ENCODE peak calls at places on chromosome 15, in ten cellular contexts. One of them, this sample, is unnamed.

GRCh38 chr15:71079208-71080044 is 35.8 kb upstream of the THSD4 start:
- DNase-seq in stimulated activated CD4-positive, alpha-beta T cell treated with anti-CD3 and anti-CD28 coated beads, Interleukin-1b, Interleukin-23, amount 100 ng/mL, for 4 hours: no peak
- DNase-seq in Right ventricle myocardium inferior: no peak
- DNase-seq in IMR-90: peak
- DNase-seq in stimulated activated CD8-positive, alpha-beta memory T cell treated with anti-CD3 and anti-CD28 coated beads, Interleukin-15, amount 100 ng/mL, for 4 hours: no peak
- DNase-seq in endothelial cell: no peak
- DNase-seq in fibroblast of pulmonary artery: peak
- DNase-seq in cardiac fibroblast: peak
- DNase-seq in lung: no peak
- DNase-seq in HFFc6: peak
- DNase-seq in this sample: no peak

GRCh38 chr15:68797157-68797556 is 23.5 kb downstream of the ANP32A start:
- DNase-seq in stimulated activated CD4-positive, alpha-beta T cell treated with anti-CD3 and anti-CD28 coated beads, Interleukin-1b, Interleukin-23, amount 100 ng/mL, for 4 hours: no peak
- DNase-seq in Right ventricle myocardium inferior: no peak
- DNase-seq in IMR-90: peak
- DNase-seq in stimulated activated CD8-positive, alpha-beta memory T cell treated with anti-CD3 and anti-CD28 coated beads, Interleukin-15, amount 100 ng/mL, for 4 hours: no peak
- DNase-seq in endothelial cell: no peak
- DNase-seq in fibroblast of pulmonary artery: no peak
- DNase-seq in cardiac fibroblast: no peak
- DNase-seq in lung: no peak
- DNase-seq in HFFc6: no peak
- DNase-seq in this sample: no peak

GRCh38 chr15:25804451-25804850 is 58.7 kb downstream of the ATP10A start:
- DNase-seq in stimulated activated CD4-positive, alpha-beta T cell treated with anti-CD3 and anti-CD28 coated beads, Interleukin-1b, Interleukin-23, amount 100 ng/mL, for 4 hours: no peak
- DNase-seq in Right ventricle myocardium inferior: no peak
- DNase-seq in IMR-90: no peak
- DNase-seq in stimulated activated CD8-positive, alpha-beta memory T cell treated with anti-CD3 and anti-CD28 coated beads, Interleukin-15, amount 100 ng/mL, for 4 hours: no peak
- DNase-seq in endothelial cell: no peak
- DNase-seq in fibroblast of pulmonary artery: no peak
- DNase-seq in cardiac fibroblast: no peak
- DNase-seq in lung: no peak
- DNase-seq in HFFc6: no peak
- DNase-seq in this sample: no peak

GRCh38 chr15:85533949-85534543 is 153.6 kb downstream of the AKAP13 start:
- DNase-seq in stimulated activated CD4-positive, alpha-beta T cell treated with anti-CD3 and anti-CD28 coated beads, Interleukin-1b, Interleukin-23, amount 100 ng/mL, for 4 hours: no peak
- DNase-seq in Right ventricle myocardium inferior: no peak
- DNase-seq in IMR-90: no peak
- DNase-seq in stimulated activated CD8-positive, alpha-beta memory T cell treated with anti-CD3 and anti-CD28 coated beads, Interleukin-15, amount 100 ng/mL, for 4 hours: no peak
- DNase-seq in endothelial cell: no peak
- DNase-seq in fibroblast of pulmonary artery: no peak
- DNase-seq in cardiac fibroblast: no peak
- DNase-seq in lung: no peak
- DNase-seq in HFFc6: no peak
- DNase-seq in this sample: no peak

GRCh38 chr15:89416339-89417183 is 79.8 kb downstream of the RHCG start:
- DNase-seq in stimulated activated CD4-positive, alpha-beta T cell treated with anti-CD3 and anti-CD28 coated beads, Interleukin-1b, Interleukin-23, amount 100 ng/mL, for 4 hours: peak
- DNase-seq in Right ventricle myocardium inferior: no peak
- DNase-seq in IMR-90: peak
- DNase-seq in stimulated activated CD8-positive, alpha-beta memory T cell treated with anti-CD3 and anti-CD28 coated beads, Interleukin-15, amount 100 ng/mL, for 4 hours: peak
- DNase-seq in endothelial cell: peak
- DNase-seq in fibroblast of pulmonary artery: peak
- DNase-seq in cardiac fibroblast: peak
- DNase-seq in lung: peak
- DNase-seq in HFFc6: peak
- DNase-seq in this sample: no peak

GRCh38 chr15:65732698-65733097 is 59.4 kb downstream of the DENND4A start:
- DNase-seq in stimulated activated CD4-positive, alpha-beta T cell treated with anti-CD3 and anti-CD28 coated beads, Interleukin-1b, Interleukin-23, amount 100 ng/mL, for 4 hours: no peak
- DNase-seq in Right ventricle myocardium inferior: no peak
- DNase-seq in IMR-90: peak
- DNase-seq in stimulated activated CD8-positive, alpha-beta memory T cell treated with anti-CD3 and anti-CD28 coated beads, Interleukin-15, amount 100 ng/mL, for 4 hours: no peak
- DNase-seq in endothelial cell: no peak
- DNase-seq in fibroblast of pulmonary artery: no peak
- DNase-seq in cardiac fibroblast: peak
- DNase-seq in lung: no peak
- DNase-seq in HFFc6: no peak
- DNase-seq in this sample: no peak

GRCh38 chr15:48644827-48645557 is 517 bp downstream of the FBN1 start:
- DNase-seq in stimulated activated CD4-positive, alpha-beta T cell treated with anti-CD3 and anti-CD28 coated beads, Interleukin-1b, Interleukin-23, amount 100 ng/mL, for 4 hours: no peak
- DNase-seq in Right ventricle myocardium inferior: peak
- DNase-seq in IMR-90: peak
- DNase-seq in stimulated activated CD8-positive, alpha-beta memory T cell treated with anti-CD3 and anti-CD28 coated beads, Interleukin-15, amount 100 ng/mL, for 4 hours: no peak
- DNase-seq in endothelial cell: peak
- DNase-seq in fibroblast of pulmonary artery: peak
- DNase-seq in cardiac fibroblast: peak
- DNase-seq in lung: no peak
- DNase-seq in HFFc6: no peak
- DNase-seq in this sample: no peak

GRCh38 chr15:31328425-31328998 is 1.9 kb downstream of the KLF13 start:
- DNase-seq in stimulated activated CD4-positive, alpha-beta T cell treated with anti-CD3 and anti-CD28 coated beads, Interleukin-1b, Interleukin-23, amount 100 ng/mL, for 4 hours: peak
- DNase-seq in Right ventricle myocardium inferior: no peak
- DNase-seq in IMR-90: peak
- DNase-seq in stimulated activated CD8-positive, alpha-beta memory T cell treated with anti-CD3 and anti-CD28 coated beads, Interleukin-15, amount 100 ng/mL, for 4 hours: peak
- DNase-seq in endothelial cell: peak
- DNase-seq in fibroblast of pulmonary artery: peak
- DNase-seq in cardiac fibroblast: peak
- DNase-seq in lung: no peak
- DNase-seq in HFFc6: peak
- DNase-seq in this sample: no peak

GRCh38 chr15:92157666-92158298 is 235.9 kb upstream of the ST8SIA2 start:
- DNase-seq in stimulated activated CD4-positive, alpha-beta T cell treated with anti-CD3 and anti-CD28 coated beads, Interleukin-1b, Interleukin-23, amount 100 ng/mL, for 4 hours: no peak
- DNase-seq in Right ventricle myocardium inferior: no peak
- DNase-seq in IMR-90: no peak
- DNase-seq in stimulated activated CD8-positive, alpha-beta memory T cell treated with anti-CD3 and anti-CD28 coated beads, Interleukin-15, amount 100 ng/mL, for 4 hours: no peak
- DNase-seq in endothelial cell: no peak
- DNase-seq in fibroblast of pulmonary artery: no peak
- DNase-seq in cardiac fibroblast: no peak
- DNase-seq in lung: no peak
- DNase-seq in HFFc6: no peak
- DNase-seq in this sample: no peak

GRCh38 chr15:68552773-68553172 is 26.0 kb upstream of the CORO2B start:
- DNase-seq in stimulated activated CD4-positive, alpha-beta T cell treated with anti-CD3 and anti-CD28 coated beads, Interleukin-1b, Interleukin-23, amount 100 ng/mL, for 4 hours: no peak
- DNase-seq in Right ventricle myocardium inferior: no peak
- DNase-seq in IMR-90: peak
- DNase-seq in stimulated activated CD8-positive, alpha-beta memory T cell treated with anti-CD3 and anti-CD28 coated beads, Interleukin-15, amount 100 ng/mL, for 4 hours: no peak
- DNase-seq in endothelial cell: no peak
- DNase-seq in fibroblast of pulmonary artery: no peak
- DNase-seq in cardiac fibroblast: peak
- DNase-seq in lung: peak
- DNase-seq in HFFc6: peak
- DNase-seq in this sample: no peak

GRCh38 chr15:91904942-91905341 is 51.4 kb downstream of the SLCO3A1 start:
- DNase-seq in stimulated activated CD4-positive, alpha-beta T cell treated with anti-CD3 and anti-CD28 coated beads, Interleukin-1b, Interleukin-23, amount 100 ng/mL, for 4 hours: no peak
- DNase-seq in Right ventricle myocardium inferior: no peak
- DNase-seq in IMR-90: no peak
- DNase-seq in stimulated activated CD8-positive, alpha-beta memory T cell treated with anti-CD3 and anti-CD28 coated beads, Interleukin-15, amount 100 ng/mL, for 4 hours: no peak
- DNase-seq in endothelial cell: no peak
- DNase-seq in fibroblast of pulmonary artery: no peak
- DNase-seq in cardiac fibroblast: no peak
- DNase-seq in lung: no peak
- DNase-seq in HFFc6: no peak
- DNase-seq in this sample: no peak

GRCh38 chr15:39497016-39497758 is 83.7 kb upstream of the THBS1 start:
- DNase-seq in stimulated activated CD4-positive, alpha-beta T cell treated with anti-CD3 and anti-CD28 coated beads, Interleukin-1b, Interleukin-23, amount 100 ng/mL, for 4 hours: no peak
- DNase-seq in Right ventricle myocardium inferior: no peak
- DNase-seq in IMR-90: no peak
- DNase-seq in stimulated activated CD8-positive, alpha-beta memory T cell treated with anti-CD3 and anti-CD28 coated beads, Interleukin-15, amount 100 ng/mL, for 4 hours: no peak
- DNase-seq in endothelial cell: no peak
- DNase-seq in fibroblast of pulmonary artery: no peak
- DNase-seq in cardiac fibroblast: no peak
- DNase-seq in lung: no peak
- DNase-seq in HFFc6: no peak
- DNase-seq in this sample: no peak

GRCh38 chr15:60442031-60442665 is 36.8 kb downstream of the ICE2 start:
- DNase-seq in stimulated activated CD4-positive, alpha-beta T cell treated with anti-CD3 and anti-CD28 coated beads, Interleukin-1b, Interleukin-23, amount 100 ng/mL, for 4 hours: no peak
- DNase-seq in Right ventricle myocardium inferior: no peak
- DNase-seq in IMR-90: no peak
- DNase-seq in stimulated activated CD8-positive, alpha-beta memory T cell treated with anti-CD3 and anti-CD28 coated beads, Interleukin-15, amount 100 ng/mL, for 4 hours: no peak
- DNase-seq in endothelial cell: no peak
- DNase-seq in fibroblast of pulmonary artery: no peak
- DNase-seq in cardiac fibroblast: no peak
- DNase-seq in lung: no peak
- DNase-seq in HFFc6: no peak
- DNase-seq in this sample: no peak

GRCh38 chr15:83846847-83847246 is 192.9 kb downstream of the ADAMTSL3 start:
- DNase-seq in stimulated activated CD4-positive, alpha-beta T cell treated with anti-CD3 and anti-CD28 coated beads, Interleukin-1b, Interleukin-23, amount 100 ng/mL, for 4 hours: no peak
- DNase-seq in Right ventricle myocardium inferior: no peak
- DNase-seq in IMR-90: peak
- DNase-seq in stimulated activated CD8-positive, alpha-beta memory T cell treated with anti-CD3 and anti-CD28 coated beads, Interleukin-15, amount 100 ng/mL, for 4 hours: no peak
- DNase-seq in endothelial cell: no peak
- DNase-seq in fibroblast of pulmonary artery: peak
- DNase-seq in cardiac fibroblast: peak
- DNase-seq in lung: no peak
- DNase-seq in HFFc6: no peak
- DNase-seq in this sample: no peak

GRCh38 chr15:68227806-68228142 is 1.8 kb downstream of the CLN6 start:
- DNase-seq in stimulated activated CD4-positive, alpha-beta T cell treated with anti-CD3 and anti-CD28 coated beads, Interleukin-1b, Interleukin-23, amount 100 ng/mL, for 4 hours: no peak
- DNase-seq in Right ventricle myocardium inferior: peak
- DNase-seq in IMR-90: no peak
- DNase-seq in stimulated activated CD8-positive, alpha-beta memory T cell treated with anti-CD3 and anti-CD28 coated beads, Interleukin-15, amount 100 ng/mL, for 4 hours: no peak
- DNase-seq in endothelial cell: no peak
- DNase-seq in fibroblast of pulmonary artery: no peak
- DNase-seq in cardiac fibroblast: no peak
- DNase-seq in lung: no peak
- DNase-seq in HFFc6: no peak
- DNase-seq in this sample: no peak

GRCh38 chr15:89836255-89837133 is 21.8 kb upstream of the ANPEP start:
- DNase-seq in stimulated activated CD4-positive, alpha-beta T cell treated with anti-CD3 and anti-CD28 coated beads, Interleukin-1b, Interleukin-23, amount 100 ng/mL, for 4 hours: no peak
- DNase-seq in Right ventricle myocardium inferior: no peak
- DNase-seq in IMR-90: peak
- DNase-seq in stimulated activated CD8-positive, alpha-beta memory T cell treated with anti-CD3 and anti-CD28 coated beads, Interleukin-15, amount 100 ng/mL, for 4 hours: no peak
- DNase-seq in endothelial cell: no peak
- DNase-seq in fibroblast of pulmonary artery: peak
- DNase-seq in cardiac fibroblast: peak
- DNase-seq in lung: no peak
- DNase-seq in HFFc6: peak
- DNase-seq in this sample: no peak

GRCh38 chr15:48891229-48891765 is 13.4 kb downstream of the EID1 start:
- DNase-seq in stimulated activated CD4-positive, alpha-beta T cell treated with anti-CD3 and anti-CD28 coated beads, Interleukin-1b, Interleukin-23, amount 100 ng/mL, for 4 hours: no peak
- DNase-seq in Right ventricle myocardium inferior: no peak
- DNase-seq in IMR-90: no peak
- DNase-seq in stimulated activated CD8-positive, alpha-beta memory T cell treated with anti-CD3 and anti-CD28 coated beads, Interleukin-15, amount 100 ng/mL, for 4 hours: no peak
- DNase-seq in endothelial cell: no peak
- DNase-seq in fibroblast of pulmonary artery: no peak
- DNase-seq in cardiac fibroblast: no peak
- DNase-seq in lung: no peak
- DNase-seq in HFFc6: peak
- DNase-seq in this sample: no peak

GRCh38 chr15:90161946-90162345 is 39.2 kb upstream of the SEMA4B start:
- DNase-seq in stimulated activated CD4-positive, alpha-beta T cell treated with anti-CD3 and anti-CD28 coated beads, Interleukin-1b, Interleukin-23, amount 100 ng/mL, for 4 hours: no peak
- DNase-seq in Right ventricle myocardium inferior: no peak
- DNase-seq in IMR-90: no peak
- DNase-seq in stimulated activated CD8-positive, alpha-beta memory T cell treated with anti-CD3 and anti-CD28 coated beads, Interleukin-15, amount 100 ng/mL, for 4 hours: no peak
- DNase-seq in endothelial cell: no peak
- DNase-seq in fibroblast of pulmonary artery: no peak
- DNase-seq in cardiac fibroblast: no peak
- DNase-seq in lung: no peak
- DNase-seq in HFFc6: no peak
- DNase-seq in this sample: no peak

GRCh38 chr15:76335129-76335850 is 1.3 kb upstream of the ISL2 start:
- DNase-seq in stimulated activated CD4-positive, alpha-beta T cell treated with anti-CD3 and anti-CD28 coated beads, Interleukin-1b, Interleukin-23, amount 100 ng/mL, for 4 hours: no peak
- DNase-seq in Right ventricle myocardium inferior: no peak
- DNase-seq in IMR-90: no peak
- DNase-seq in stimulated activated CD8-positive, alpha-beta memory T cell treated with anti-CD3 and anti-CD28 coated beads, Interleukin-15, amount 100 ng/mL, for 4 hours: no peak
- DNase-seq in endothelial cell: no peak
- DNase-seq in fibroblast of pulmonary artery: no peak
- DNase-seq in cardiac fibroblast: peak
- DNase-seq in lung: no peak
- DNase-seq in HFFc6: no peak
- DNase-seq in this sample: no peak

GRCh38 chr15:69340243-69340991 is 41.7 kb downstream of the PAQR5 start:
- DNase-seq in stimulated activated CD4-positive, alpha-beta T cell treated with anti-CD3 and anti-CD28 coated beads, Interleukin-1b, Interleukin-23, amount 100 ng/mL, for 4 hours: no peak
- DNase-seq in Right ventricle myocardium inferior: no peak
- DNase-seq in IMR-90: no peak
- DNase-seq in stimulated activated CD8-positive, alpha-beta memory T cell treated with anti-CD3 and anti-CD28 coated beads, Interleukin-15, amount 100 ng/mL, for 4 hours: no peak
- DNase-seq in endothelial cell: no peak
- DNase-seq in fibroblast of pulmonary artery: no peak
- DNase-seq in cardiac fibroblast: no peak
- DNase-seq in lung: no peak
- DNase-seq in HFFc6: no peak
- DNase-seq in this sample: no peak

GRCh38 chr15:82933576-82933975 is 18.9 kb downstream of the HOMER2 start:
- DNase-seq in stimulated activated CD4-positive, alpha-beta T cell treated with anti-CD3 and anti-CD28 coated beads, Interleukin-1b, Interleukin-23, amount 100 ng/mL, for 4 hours: no peak
- DNase-seq in Right ventricle myocardium inferior: no peak
- DNase-seq in IMR-90: no peak
- DNase-seq in stimulated activated CD8-positive, alpha-beta memory T cell treated with anti-CD3 and anti-CD28 coated beads, Interleukin-15, amount 100 ng/mL, for 4 hours: no peak
- DNase-seq in endothelial cell: no peak
- DNase-seq in fibroblast of pulmonary artery: no peak
- DNase-seq in cardiac fibroblast: no peak
- DNase-seq in lung: no peak
- DNase-seq in HFFc6: no peak
- DNase-seq in this sample: no peak

GRCh38 chr15:74869726-74870407 is 3.3 kb downstream of the SCAMP2 start:
- DNase-seq in stimulated activated CD4-positive, alpha-beta T cell treated with anti-CD3 and anti-CD28 coated beads, Interleukin-1b, Interleukin-23, amount 100 ng/mL, for 4 hours: no peak
- DNase-seq in Right ventricle myocardium inferior: peak
- DNase-seq in IMR-90: peak
- DNase-seq in stimulated activated CD8-positive, alpha-beta memory T cell treated with anti-CD3 and anti-CD28 coated beads, Interleukin-15, amount 100 ng/mL, for 4 hours: no peak
- DNase-seq in endothelial cell: peak
- DNase-seq in fibroblast of pulmonary artery: peak
- DNase-seq in cardiac fibroblast: peak
- DNase-seq in lung: peak
- DNase-seq in HFFc6: no peak
- DNase-seq in this sample: peak

GRCh38 chr15:62054979-62055378 is 5.3 kb downstream of the VPS13C start:
- DNase-seq in stimulated activated CD4-positive, alpha-beta T cell treated with anti-CD3 and anti-CD28 coated beads, Interleukin-1b, Interleukin-23, amount 100 ng/mL, for 4 hours: no peak
- DNase-seq in Right ventricle myocardium inferior: no peak
- DNase-seq in IMR-90: no peak
- DNase-seq in stimulated activated CD8-positive, alpha-beta memory T cell treated with anti-CD3 and anti-CD28 coated beads, Interleukin-15, amount 100 ng/mL, for 4 hours: no peak
- DNase-seq in endothelial cell: no peak
- DNase-seq in fibroblast of pulmonary artery: no peak
- DNase-seq in cardiac fibroblast: no peak
- DNase-seq in lung: no peak
- DNase-seq in HFFc6: no peak
- DNase-seq in this sample: no peak

GRCh38 chr15:44574734-44575133 is 37.8 kb downstream of the EIF3J start:
- DNase-seq in stimulated activated CD4-positive, alpha-beta T cell treated with anti-CD3 and anti-CD28 coated beads, Interleukin-1b, Interleukin-23, amount 100 ng/mL, for 4 hours: no peak
- DNase-seq in Right ventricle myocardium inferior: no peak
- DNase-seq in IMR-90: no peak
- DNase-seq in stimulated activated CD8-positive, alpha-beta memory T cell treated with anti-CD3 and anti-CD28 coated beads, Interleukin-15, amount 100 ng/mL, for 4 hours: no peak
- DNase-seq in endothelial cell: no peak
- DNase-seq in fibroblast of pulmonary artery: no peak
- DNase-seq in cardiac fibroblast: no peak
- DNase-seq in lung: no peak
- DNase-seq in HFFc6: no peak
- DNase-seq in this sample: no peak

GRCh38 chr15:42010434-42010833 is 10.4 kb downstream of the PLA2G4E start:
- DNase-seq in stimulated activated CD4-positive, alpha-beta T cell treated with anti-CD3 and anti-CD28 coated beads, Interleukin-1b, Interleukin-23, amount 100 ng/mL, for 4 hours: no peak
- DNase-seq in Right ventricle myocardium inferior: no peak
- DNase-seq in IMR-90: no peak
- DNase-seq in stimulated activated CD8-positive, alpha-beta memory T cell treated with anti-CD3 and anti-CD28 coated beads, Interleukin-15, amount 100 ng/mL, for 4 hours: no peak
- DNase-seq in endothelial cell: no peak
- DNase-seq in fibroblast of pulmonary artery: no peak
- DNase-seq in cardiac fibroblast: peak
- DNase-seq in lung: no peak
- DNase-seq in HFFc6: no peak
- DNase-seq in this sample: no peak

GRCh38 chr15:62573856-62574255 is 408.8 kb upstream of the C2CD4B start:
- DNase-seq in stimulated activated CD4-positive, alpha-beta T cell treated with anti-CD3 and anti-CD28 coated beads, Interleukin-1b, Interleukin-23, amount 100 ng/mL, for 4 hours: no peak
- DNase-seq in Right ventricle myocardium inferior: no peak
- DNase-seq in IMR-90: no peak
- DNase-seq in stimulated activated CD8-positive, alpha-beta memory T cell treated with anti-CD3 and anti-CD28 coated beads, Interleukin-15, amount 100 ng/mL, for 4 hours: no peak
- DNase-seq in endothelial cell: no peak
- DNase-seq in fibroblast of pulmonary artery: no peak
- DNase-seq in cardiac fibroblast: no peak
- DNase-seq in lung: no peak
- DNase-seq in HFFc6: no peak
- DNase-seq in this sample: no peak

This sample was measured in SIG-M5.